ENCODE peak calls at places on chromosomes 4 and X, in ten cellular contexts. Y is ovary, S is A549, G is foreskin fibroblast, N is body of pancreas, C is AG04450, V is psoas muscle, Q is cardiac muscle cell, O is MG63, Z is pancreas. F is an unnamed sample.

GRCh38 chr4:173318648-173319211 is 15.4 kb downstream of the HMGB2 start:
- DNase-seq in Y (no peak), Z (no peak), Q (peak; percentile 72), N (no peak), C (no peak), O (no peak), G (peak; percentile 64), S (peak; percentile 13), V (no peak), F (no peak)

GRCh38 chrX:154426916-154427792 is 1.3 kb upstream of the ATP6AP1 start:
- DNase-seq in V (no peak), G (no peak), Z (no peak), Q (no peak), O (no peak), C (no peak), Y (no peak), S (no peak), N (no peak), F (no peak)

GRCh38 chrX:45150821-45151220 is 49.9 kb downstream of the DIPK2B start:
- DNase-seq in C (no peak), S (no peak), O (no peak), G (no peak), Q (no peak), Y (no peak), N (no peak), V (no peak), Z (no peak), F (no peak)

GRCh38 chr4:46844325-46844917 is 64.6 kb downstream of the COX7B2 start:
- DNase-seq in O (peak; percentile 6), V (no peak), Y (no peak), N (peak; percentile 64), S (peak; percentile 46), C (peak; percentile 15), Z (no peak), G (peak; percentile 60), Q (peak; percentile 75), F (peak; percentile 66)

GRCh38 chrX:149871940-149872339 is 9.0 kb upstream of the MAGEA8 start:
- DNase-seq in Y (no peak), C (no peak), Q (peak; percentile 10), S (peak; percentile 9), N (peak; percentile 10), Z (no peak), O (no peak), G (peak; percentile 1), V (no peak), F (peak; percentile 45)

GRCh38 chrX:133089411-133089810 is 7.5 kb downstream of the USP26 start:
- DNase-seq in C (no peak), S (no peak), N (no peak), O (no peak), G (no peak), Q (no peak), V (no peak), Y (no peak), Z (no peak), F (no peak)

GRCh38 chr4:3816256-3816825 is 50.2 kb downstream of the ADRA2C start:
- DNase-seq in G (no peak), Z (peak; percentile 30), Q (no peak), O (no peak), C (no peak), N (no peak), V (peak; percentile 20), Y (no peak), S (no peak), F (no peak)

GRCh38 chr4:74374561-74375327 is 9.8 kb downstream of the EREG start:
- DNase-seq in Y (no peak), Z (no peak), Q (peak; percentile 83), S (peak; percentile 95), C (no peak), O (peak; percentile 84), N (peak; percentile 71), V (no peak), G (peak; percentile 96), F (no peak)

GRCh38 chrX:63754141-63754859 is 30.7 kb downstream of the ARHGEF9 start:
- DNase-seq in G (no peak), S (no peak), N (no peak), V (no peak), Z (no peak), Q (peak; percentile 17), O (no peak), C (no peak), Y (no peak), F (no peak)

GRCh38 chr4:185559913-185560281 is 24.6 kb upstream of the PDLIM3 start:
- DNase-seq in V (peak; percentile 64), N (peak; percentile 66), C (no peak), S (peak; percentile 78), Z (no peak), Q (peak; percentile 89), G (peak; percentile 26), O (peak; percentile 76), Y (no peak), F (no peak)

GRCh38 chr4:169410839-169411770 is 140.3 kb upstream of the SH3RF1 start:
- DNase-seq in Y (no peak), V (no peak), N (peak; percentile 36), G (peak; percentile 90), O (no peak), C (peak; percentile 16), S (peak; percentile 1), Q (peak; percentile 54), Z (no peak), F (peak; percentile 93)

GRCh38 chrX:101658661-101659477 is 781 bp downstream of the ARMCX2 start:
- DNase-seq in G (peak; percentile 75), Y (peak; percentile 74), N (peak; percentile 61), S (peak; percentile 24), O (peak; percentile 57), Z (peak; percentile 70), V (peak; percentile 78), C (no peak), Q (peak; percentile 58), F (no peak)

GRCh38 chrX:13692771-13693231 is 3.9 kb downstream of the RAB9A start:
- DNase-seq in Y (no peak), V (no peak), N (no peak), C (no peak), Q (no peak), S (no peak), Z (no peak), G (no peak), O (no peak), F (no peak)

GRCh38 chr4:99815597-99816011 is 1.0 kb upstream of the DAPP1 start:
- DNase-seq in Z (no peak), C (no peak), S (no peak), O (no peak), Q (peak; percentile 10), G (peak; percentile 16), V (no peak), Y (no peak), N (peak; percentile 82), F (no peak)

GRCh38 chr4:56371426-56372220 is 15.7 kb downstream of the AASDH start:
- DNase-seq in V (no peak), S (no peak), C (no peak), Q (no peak), O (no peak), N (no peak), Y (no peak), G (no peak), Z (no peak), F (no peak)
- H3K4me3 ChIP-seq in V (no peak overlapping the region), S (no peak overlapping the region), C (no peak overlapping the region), Q (no peak overlapping the region), O (no peak overlapping the region), N (no peak overlapping the region), Y (no peak overlapping the region), G (no peak overlapping the region), Z (no peak overlapping the region), F (no peak overlapping the region)

DNA sequence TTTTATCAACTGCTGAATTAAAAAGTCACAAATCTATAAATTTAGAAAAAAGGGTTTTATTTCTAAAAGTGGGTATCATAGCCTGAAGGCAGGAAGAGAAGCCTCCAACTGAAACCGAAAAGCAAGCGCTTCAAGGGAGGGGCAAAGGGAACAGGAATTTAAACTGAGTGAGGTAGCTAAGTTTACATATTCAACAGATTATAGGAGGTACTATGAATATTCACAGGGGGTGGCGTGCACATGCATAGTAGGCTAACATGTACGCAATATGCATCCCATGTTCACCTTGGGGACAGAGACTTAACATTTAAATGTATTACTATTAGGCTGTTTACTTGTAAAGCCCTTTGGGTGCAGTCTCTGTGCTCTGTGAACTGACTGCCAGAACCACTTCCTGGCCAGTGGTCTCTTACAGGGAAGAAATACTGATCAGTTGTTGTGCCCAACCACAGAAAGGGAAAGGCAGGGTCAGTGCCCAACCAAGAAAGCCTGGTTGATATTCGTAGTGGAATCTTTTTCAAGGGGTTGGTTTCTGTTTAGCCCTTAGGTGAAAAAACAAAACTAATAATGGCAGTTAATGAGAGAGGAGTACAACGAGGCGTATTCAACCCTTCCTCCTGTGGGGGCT is 168.7 kb upstream of the GALNTL6 start:
- DNase-seq in Y (no peak), V (no peak), N (no peak), Q (no peak), O (no peak), C (no peak), Z (no peak), S (no peak), G (no peak), F (no peak)
- H3K4me3 ChIP-seq in Y (no peak overlapping the region), V (no peak overlapping the region), N (no peak overlapping the region), Q (no peak overlapping the region), O (no peak overlapping the region), C (no peak overlapping the region), Z (no peak overlapping the region), S (no peak overlapping the region), G (no peak overlapping the region), F (no peak overlapping the region)

GRCh38 chr4:174362340-174362739 is 78.6 kb downstream of the CEP44 start:
- DNase-seq in Y (no peak), O (no peak), Z (no peak), N (no peak), C (no peak), G (no peak), V (no peak), S (no peak), Q (no peak), F (no peak)

GRCh38 chr4:174358410-174358809 is 74.7 kb downstream of the CEP44 start:
- DNase-seq in O (no peak), N (no peak), Y (no peak), C (no peak), S (no peak), G (no peak), Z (no peak), V (no peak), Q (no peak), F (no peak)

GRCh38 chr4:174357321-174357720 is 73.6 kb downstream of the CEP44 start:
- DNase-seq in N (no peak), Z (no peak), S (no peak), Q (no peak), C (no peak), O (no peak), Y (no peak), V (no peak), G (no peak), F (no peak)

GRCh38 chr4:174358823-174359222 is 75.1 kb downstream of the CEP44 start:
- DNase-seq in S (no peak), V (no peak), C (peak; percentile 15), G (peak; percentile 80), Z (no peak), N (no peak), O (peak; percentile 3), Y (no peak), Q (peak; percentile 8), F (peak; percentile 37)
- H3K4me3 ChIP-seq in S (no peak overlapping the region), V (no peak overlapping the region), C (no peak overlapping the region), G (no peak overlapping the region), Z (no peak overlapping the region), N (no peak overlapping the region), O (no peak overlapping the region), Y (no peak overlapping the region), Q (no peak overlapping the region), F (no peak overlapping the region)

DNA sequence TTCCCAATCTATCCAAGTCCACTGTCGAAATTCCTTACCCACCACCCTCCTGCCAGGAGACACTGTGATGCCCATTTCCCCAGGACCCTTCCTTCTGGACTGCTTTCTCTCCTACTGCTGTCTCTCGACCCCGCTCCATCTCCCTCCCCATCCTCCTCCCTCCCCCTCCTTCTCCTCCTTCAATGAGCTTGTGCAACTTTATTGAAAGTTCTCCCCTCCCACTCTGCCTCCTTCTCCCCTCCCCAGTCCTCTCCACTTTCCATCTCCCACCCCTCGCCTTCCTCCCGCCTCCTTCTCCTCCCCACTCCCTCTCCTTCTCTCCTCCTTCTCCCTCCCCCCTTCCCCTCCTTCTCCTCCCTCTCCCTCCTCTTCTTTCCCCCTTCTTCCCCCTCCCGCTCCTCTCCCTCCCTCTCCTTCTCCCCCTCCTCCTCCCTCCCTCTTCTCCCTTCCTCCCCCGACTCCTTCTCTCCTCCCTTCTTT is 116.6 kb upstream of the FAT1 start:
- DNase-seq in O (peak; percentile 86), N (peak; percentile 14), C (peak; percentile 11), G (no peak), Q (peak; percentile 80), S (no peak), Z (no peak), V (peak; percentile 79), Y (peak; percentile 44), F (no peak)
- H3K4me3 ChIP-seq in O (peak overlapping the region; percentile 64), N (no peak overlapping the region), C (peak overlapping the region; percentile 17), G (no peak overlapping the region), Q (no peak overlapping the region), S (no peak overlapping the region), Z (no peak overlapping the region), V (peak overlapping the region; percentile 28), Y (no peak overlapping the region), F (no peak overlapping the region)